ENCODE peak calls at places on chromosomes 13 and 19, in six cellular contexts. C is brain microvascular endothelial cell, S is RWPE1, Q is omental fat pad, V is gastrocnemius medialis, D is cardiac fibroblast. W is an unnamed sample.

GRCh38 chr13:46354143-46355087 is 32.6 kb downstream of the RUBCNL start:
- DNase-seq in V (no peak), S (peak; percentile 90), D (peak; percentile 97), C (peak; percentile 95), Q (no peak), W (peak; percentile 94)

GRCh38 chr19:40348961-40349507 is 539 bp downstream of the PLD3 start:
- DNase-seq in C (peak; percentile 25), V (no peak), S (peak; percentile 25), Q (no peak), D (peak; percentile 79), W (no peak)

GRCh38 chr19:35533822-35534521 is 716 bp downstream of the GAPDHS start:
- DNase-seq in D (peak; percentile 32), Q (no peak), V (no peak), C (no peak), S (no peak), W (peak; percentile 9)

GRCh38 chr19:9878511-9879196 is 43.5 kb downstream of the PIN1 start:
- DNase-seq in D (peak; percentile 16), S (no peak), C (peak; percentile 49), V (no peak), Q (no peak), W (no peak)

GRCh38 chr13:45122941-45123340 is 2.6 kb downstream of the GTF2F2 start:
- DNase-seq in Q (no peak), V (no peak), S (no peak), D (no peak), C (no peak), W (no peak)

GRCh38 chr19:54432144-54432738 is 16.8 kb upstream of the LENG8 start:
- DNase-seq in C (no peak), S (peak; percentile 76), D (no peak), V (no peak), Q (no peak), W (no peak)

GRCh38 chr19:2278504-2279158 is 3.3 kb downstream of the PEAK3 start:
- DNase-seq in V (no peak), Q (no peak), D (no peak), S (no peak), C (no peak), W (no peak)

GRCh38 chr19:14081797-14082674 is 3.5 kb downstream of the C19orf67 start:
- DNase-seq in C (no peak), Q (no peak), S (no peak), D (no peak), V (no peak), W (no peak)

GRCh38 chr19:47404334-47405196 is 14.8 kb downstream of the MEIS3 start:
- DNase-seq in Q (no peak), D (no peak), S (no peak), V (no peak), C (no peak), W (no peak)

GRCh38 chr19:16847407-16847806 is 18.2 kb downstream of the SIN3B start:
- DNase-seq in Q (no peak), V (no peak), S (no peak), C (no peak), D (no peak), W (no peak)

GRCh38 chr19:35090795-35091214 is 24.8 kb upstream of the FXYD3 start:
- DNase-seq in C (no peak), D (no peak), S (no peak), Q (no peak), V (no peak), W (no peak)

GRCh38 chr13:24050292-24050711 is 110.2 kb upstream of the SPATA13 start:
- DNase-seq in D (peak; percentile 75), V (no peak), S (peak; percentile 49), C (peak; percentile 82), Q (peak; percentile 32), W (peak; percentile 50)

GRCh38 chr19:14023404-14024235 is 4.3 kb upstream of the RLN3 start:
- DNase-seq in V (no peak), C (peak; percentile 39), S (peak; percentile 54), Q (no peak), D (peak; percentile 65), W (no peak)

GRCh38 chr19:55146648-55147218 is 2.3 kb downstream of the TNNT1 start:
- DNase-seq in D (no peak), Q (no peak), C (no peak), V (peak; percentile 36), S (peak; percentile 67), W (no peak)

GRCh38 chr19:11227201-11227886 is 12.1 kb upstream of the ANGPTL8 start:
- DNase-seq in Q (no peak), S (peak; percentile 48), V (no peak), D (peak; percentile 15), C (no peak), W (no peak)

GRCh38 chr13:45522571-45522970 is 57.8 kb downstream of the COG3 start:
- DNase-seq in C (no peak), S (no peak), D (no peak), V (no peak), Q (no peak), W (peak; percentile 66)

GRCh38 chr19:5281588-5281987 is 59.0 kb downstream of the PTPRS start:
- DNase-seq in C (no peak), D (no peak), S (no peak), V (peak; percentile 67), Q (no peak), W (no peak)

GRCh38 chr19:2488405-2488941 is 12.5 kb downstream of the GADD45B start:
- DNase-seq in D (peak; percentile 38), V (no peak), S (no peak), C (no peak), Q (no peak), W (no peak)

GRCh38 chr13:45121421-45121820 is 1.1 kb downstream of the GTF2F2 start:
- DNase-seq in S (peak; percentile 20), V (no peak), C (peak; percentile 9), Q (no peak), D (peak; percentile 49), W (peak; percentile 35)

GRCh38 chr13:42330991-42331390 is 59.0 kb downstream of the AKAP11 start:
- DNase-seq in Q (no peak), S (no peak), D (peak; percentile 53), V (no peak), C (no peak), W (no peak)

GRCh38 chr13:113996081-113996911 is 22.4 kb upstream of the C13orf46 start:
- DNase-seq in Q (no peak), V (no peak), S (no peak), C (no peak), D (no peak), W (no peak)

GRCh38 chr19:17737690-17738153 is 13.6 kb upstream of the FCHO1 start:
- DNase-seq in Q (no peak), S (no peak), V (no peak), D (peak; percentile 37), C (no peak), W (peak; percentile 6)

GRCh38 chr13:41311607-41312500 is 787 bp downstream of the NAA16 start:
- DNase-seq in S (peak; percentile 33), Q (peak; percentile 57), D (peak; percentile 55), V (no peak), C (peak; percentile 12), W (peak; percentile 23)

GRCh38 chr19:45901432-45901903 is 945 bp downstream of the MYPOP start:
- DNase-seq in S (no peak), Q (peak; percentile 38), C (no peak), V (no peak), D (peak; percentile 39), W (no peak)

GRCh38 chr13:36275190-36276002 is 22.2 kb downstream of the CCDC169 start:
- DNase-seq in Q (no peak), C (peak; percentile 90), D (peak; percentile 89), V (peak; percentile 11), S (peak; percentile 29), W (peak; percentile 54)

GRCh38 chr19:56837492-56837891 is 3.0 kb downstream of the PEG3 start:
- DNase-seq in S (no peak), D (no peak), C (peak; percentile 20), Q (peak; percentile 37), V (peak; percentile 4), W (no peak)

GRCh38 chr13:26168276-26168814 is 53.8 kb downstream of the RNF6 start:
- DNase-seq in D (peak; percentile 76), S (no peak), C (peak; percentile 5), V (no peak), Q (no peak), W (peak; percentile 86)

GRCh38 chr19:17052439-17052838 is 22.8 kb downstream of the HAUS8 start:
- DNase-seq in Q (no peak), D (peak; percentile 72), S (peak; percentile 35), V (no peak), C (peak; percentile 46), W (peak; percentile 51)

GRCh38 chr19:7515091-7515470 is 822 bp upstream of the ZNF358 start:
- DNase-seq in C (no peak), V (no peak), S (no peak), Q (no peak), D (peak; percentile 10), W (no peak)

GRCh38 chr19:16315825-16316505 is 8.7 kb upstream of the KLF2 start:
- DNase-seq in D (peak; percentile 99), C (peak; percentile 93), S (peak; percentile 56), Q (no peak), V (peak; percentile 39), W (peak; percentile 98)

GRCh38 chr19:10468133-10468532 is 35.0 kb downstream of the KEAP1 start:
- DNase-seq in C (no peak), Q (no peak), S (no peak), V (no peak), D (no peak), W (no peak)

GRCh38 chr13:100987993-100988392 is 313.4 kb upstream of the TMTC4 start:
- DNase-seq in Q (no peak), D (peak; percentile 42), S (no peak), V (no peak), C (peak; percentile 41), W (no peak)

GRCh38 chr13:39684531-39685137 is 29.2 kb downstream of the COG6 start:
- DNase-seq in D (peak; percentile 70), S (peak; percentile 25), V (no peak), Q (no peak), C (no peak), W (peak; percentile 39)
- TF ChIP-seq CTCF in D (no peak), S (peak; percentile 22), V (peak; percentile 24), Q (no peak), C (no peak), W (peak; percentile 80)

DNA sequence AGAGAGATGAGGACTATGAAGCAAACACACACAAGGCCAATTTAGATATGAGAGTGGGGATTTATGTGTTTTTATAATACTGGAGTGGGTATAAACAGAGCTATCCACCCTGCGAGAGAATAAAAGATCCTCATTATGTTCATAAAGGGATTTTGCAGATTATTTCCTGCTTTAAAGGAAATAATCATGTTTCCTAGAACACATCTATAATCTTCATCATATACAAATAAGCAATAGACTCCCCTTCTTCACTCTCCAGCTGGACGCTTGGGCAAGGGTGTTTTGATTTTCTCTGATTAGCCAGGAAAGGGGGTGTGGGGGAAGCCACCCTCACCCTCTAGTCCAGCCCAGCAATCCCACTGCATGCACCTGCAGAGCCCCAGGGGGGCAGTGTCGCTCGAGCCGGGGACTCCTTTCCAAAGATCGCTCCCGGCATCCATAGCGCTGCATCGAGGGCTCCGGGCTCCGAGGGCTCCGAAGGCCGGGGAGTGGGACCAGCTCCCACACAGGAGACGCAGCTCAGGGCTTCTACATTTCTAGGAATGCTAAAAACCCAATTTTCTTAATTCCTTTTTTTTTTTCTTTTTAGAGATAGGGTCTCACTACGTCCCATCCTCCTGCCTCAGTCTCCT is 38.6 kb downstream of the LATS2 start:
- DNase-seq in Q (no peak), V (no peak), S (no peak), D (no peak), C (no peak), W (no peak)
- TF ChIP-seq CTCF in Q (no peak), V (no peak), S (no peak), D (no peak), C (peak; percentile 14), W (no peak)

GRCh38 chr19:28012361-28012760 is 1200.6 kb downstream of the UQCRFS1 start:
- DNase-seq in D (no peak), S (no peak), C (no peak), Q (no peak), V (no peak), W (no peak)
- TF ChIP-seq CTCF in D (no peak), S (no peak), C (no peak), Q (no peak), V (no peak), W (no peak)

GRCh38 chr19:39224910-39225309 is 19.9 kb downstream of the IFNL3 start:
- DNase-seq in V (no peak), Q (no peak), C (no peak), S (no peak), D (no peak), W (no peak)
- TF ChIP-seq CTCF in V (no peak), Q (no peak), C (no peak), S (no peak), D (no peak), W (no peak)